ENCODE peak calls at places on chromosomes 2 and 18, in nine cellular contexts. One of them, this sample, is unnamed.

GRCh38 chr2:98551316-98551715 is 57.0 kb downstream of the COA5 start:
- DNase-seq in mesothelial cell of epicardium: no peak
- DNase-seq in sigmoid colon: no peak
- DNase-seq in colonic mucosa: no peak
- DNase-seq in GM06990: no peak
- DNase-seq in epithelial cell of esophagus: no peak
- DNase-seq in HCT116: no peak
- DNase-seq in AG09309: no peak
- DNase-seq in osteoblast: no peak
- DNase-seq in this sample: no peak

GRCh38 chr2:65046633-65047407 is 9.4 kb upstream of the CEP68 start:
- DNase-seq in AG09309: no peak
- DNase-seq in mesothelial cell of epicardium: no peak
- DNase-seq in colonic mucosa: no peak
- DNase-seq in GM06990: no peak
- DNase-seq in osteoblast: no peak
- DNase-seq in sigmoid colon: no peak
- DNase-seq in epithelial cell of esophagus: no peak
- DNase-seq in HCT116: no peak
- DNase-seq in this sample: no peak

GRCh38 chr2:49702740-49703139 is 548.4 kb upstream of the FSHR start:
- DNase-seq in colonic mucosa: no peak
- DNase-seq in sigmoid colon: no peak
- DNase-seq in mesothelial cell of epicardium: no peak
- DNase-seq in HCT116: no peak
- DNase-seq in AG09309: no peak
- DNase-seq in epithelial cell of esophagus: no peak
- DNase-seq in osteoblast: no peak
- DNase-seq in GM06990: no peak
- DNase-seq in this sample: no peak

GRCh38 chr2:236768393-236769140 is 198.9 kb downstream of the ACKR3 start:
- DNase-seq in sigmoid colon: no peak
- DNase-seq in HCT116: no peak
- DNase-seq in AG09309: no peak
- DNase-seq in colonic mucosa: no peak
- DNase-seq in epithelial cell of esophagus: no peak
- DNase-seq in GM06990: no peak
- DNase-seq in osteoblast: peak; percentile 91
- DNase-seq in mesothelial cell of epicardium: no peak
- DNase-seq in this sample: peak; percentile 82

GRCh38 chr2:152550386-152550785 is 166.9 kb downstream of the PRPF40A start:
- DNase-seq in colonic mucosa: no peak
- DNase-seq in mesothelial cell of epicardium: no peak
- DNase-seq in HCT116: no peak
- DNase-seq in epithelial cell of esophagus: no peak
- DNase-seq in osteoblast: no peak
- DNase-seq in GM06990: no peak
- DNase-seq in sigmoid colon: no peak
- DNase-seq in AG09309: no peak
- DNase-seq in this sample: no peak

GRCh38 chr2:114685102-114685501 is 242.7 kb downstream of the DPP10 start:
- DNase-seq in sigmoid colon: no peak
- DNase-seq in GM06990: no peak
- DNase-seq in HCT116: no peak
- DNase-seq in osteoblast: no peak
- DNase-seq in colonic mucosa: no peak
- DNase-seq in mesothelial cell of epicardium: no peak
- DNase-seq in epithelial cell of esophagus: no peak
- DNase-seq in AG09309: no peak
- DNase-seq in this sample: no peak

GRCh38 chr18:9860682-9861081 is 25.1 kb upstream of the TXNDC2 start:
- DNase-seq in mesothelial cell of epicardium: no peak
- DNase-seq in sigmoid colon: no peak
- DNase-seq in osteoblast: no peak
- DNase-seq in HCT116: no peak
- DNase-seq in GM06990: no peak
- DNase-seq in colonic mucosa: no peak
- DNase-seq in AG09309: no peak
- DNase-seq in epithelial cell of esophagus: no peak
- DNase-seq in this sample: no peak

GRCh38 chr18:34655131-34655530 is 55.0 kb upstream of the DTNA start:
- DNase-seq in mesothelial cell of epicardium: no peak
- DNase-seq in sigmoid colon: no peak
- DNase-seq in AG09309: no peak
- DNase-seq in HCT116: no peak
- DNase-seq in GM06990: no peak
- DNase-seq in epithelial cell of esophagus: no peak
- DNase-seq in osteoblast: no peak
- DNase-seq in colonic mucosa: no peak
- DNase-seq in this sample: no peak

GRCh38 chr18:3345452-3345851 is 83.5 kb downstream of the MYL12B start:
- DNase-seq in HCT116: no peak
- DNase-seq in osteoblast: no peak
- DNase-seq in epithelial cell of esophagus: peak; percentile 58
- DNase-seq in AG09309: no peak
- DNase-seq in sigmoid colon: no peak
- DNase-seq in mesothelial cell of epicardium: no peak
- DNase-seq in colonic mucosa: no peak
- DNase-seq in GM06990: no peak
- DNase-seq in this sample: no peak

GRCh38 chr2:42089340-42089925 is 41.6 kb downstream of the PKDCC start:
- DNase-seq in AG09309: no peak
- DNase-seq in sigmoid colon: peak; percentile 84
- DNase-seq in GM06990: peak; percentile 31
- DNase-seq in osteoblast: peak; percentile 87
- DNase-seq in colonic mucosa: peak; percentile 71
- DNase-seq in HCT116: peak; percentile 31
- DNase-seq in epithelial cell of esophagus: peak; percentile 79
- DNase-seq in mesothelial cell of epicardium: peak; percentile 53
- DNase-seq in this sample: no peak

GRCh38 chr2:33433279-33434235 is 42.9 kb upstream of the RASGRP3 start:
- DNase-seq in AG09309: no peak
- DNase-seq in epithelial cell of esophagus: no peak
- DNase-seq in HCT116: no peak
- DNase-seq in sigmoid colon: no peak
- DNase-seq in GM06990: no peak
- DNase-seq in colonic mucosa: no peak
- DNase-seq in mesothelial cell of epicardium: no peak
- DNase-seq in osteoblast: no peak
- DNase-seq in this sample: no peak

GRCh38 chr2:130374587-130375290 is 18.9 kb downstream of the PTPN18 start:
- DNase-seq in mesothelial cell of epicardium: no peak
- DNase-seq in GM06990: no peak
- DNase-seq in AG09309: no peak
- DNase-seq in osteoblast: peak; percentile 87
- DNase-seq in epithelial cell of esophagus: no peak
- DNase-seq in HCT116: no peak
- DNase-seq in sigmoid colon: peak; percentile 56
- DNase-seq in colonic mucosa: no peak
- DNase-seq in this sample: no peak

GRCh38 chr2:23492337-23492675 is 107.3 kb downstream of the KLHL29 start:
- DNase-seq in sigmoid colon: no peak
- DNase-seq in mesothelial cell of epicardium: no peak
- DNase-seq in osteoblast: no peak
- DNase-seq in epithelial cell of esophagus: no peak
- DNase-seq in AG09309: no peak
- DNase-seq in GM06990: no peak
- DNase-seq in colonic mucosa: no peak
- DNase-seq in HCT116: no peak
- DNase-seq in this sample: no peak

GRCh38 chr2:178513876-178514275 is 33.6 kb downstream of the PLEKHA3 start:
- DNase-seq in sigmoid colon: no peak
- DNase-seq in colonic mucosa: no peak
- DNase-seq in epithelial cell of esophagus: no peak
- DNase-seq in HCT116: no peak
- DNase-seq in mesothelial cell of epicardium: no peak
- DNase-seq in GM06990: no peak
- DNase-seq in osteoblast: no peak
- DNase-seq in AG09309: peak; percentile 7
- DNase-seq in this sample: no peak

GRCh38 chr18:67451952-67452351 is 64.6 kb downstream of the DSEL start:
- DNase-seq in GM06990: no peak
- DNase-seq in epithelial cell of esophagus: no peak
- DNase-seq in AG09309: no peak
- DNase-seq in HCT116: no peak
- DNase-seq in mesothelial cell of epicardium: no peak
- DNase-seq in colonic mucosa: no peak
- DNase-seq in sigmoid colon: no peak
- DNase-seq in osteoblast: no peak
- DNase-seq in this sample: no peak

GRCh38 chr2:70959851-70960832 is 18.3 kb upstream of the ANKRD53 start:
- DNase-seq in colonic mucosa: peak; percentile 14
- DNase-seq in sigmoid colon: no peak
- DNase-seq in AG09309: no peak
- DNase-seq in GM06990: no peak
- DNase-seq in mesothelial cell of epicardium: peak; percentile 30
- DNase-seq in epithelial cell of esophagus: no peak
- DNase-seq in HCT116: no peak
- DNase-seq in osteoblast: peak; percentile 21
- DNase-seq in this sample: no peak

GRCh38 chr2:235087812-235088607 is 136.2 kb downstream of the SH3BP4 start:
- DNase-seq in osteoblast: peak; percentile 68
- DNase-seq in AG09309: no peak
- DNase-seq in epithelial cell of esophagus: no peak
- DNase-seq in colonic mucosa: no peak
- DNase-seq in sigmoid colon: peak; percentile 79
- DNase-seq in GM06990: no peak
- DNase-seq in HCT116: no peak
- DNase-seq in mesothelial cell of epicardium: no peak
- DNase-seq in this sample: no peak
- TF ChIP-seq CTCF in osteoblast: no peak
- TF ChIP-seq CTCF in AG09309: no peak
- TF ChIP-seq CTCF in epithelial cell of esophagus: no peak
- TF ChIP-seq CTCF in colonic mucosa: no peak
- TF ChIP-seq CTCF in sigmoid colon: peak; percentile 25
- TF ChIP-seq CTCF in GM06990: no peak
- TF ChIP-seq CTCF in HCT116: no peak
- TF ChIP-seq CTCF in mesothelial cell of epicardium: no peak
- TF ChIP-seq CTCF in this sample: no peak

GRCh38 chr2:196640031-196640548 is 575 bp downstream of the CCDC150 start:
- DNase-seq in GM06990: no peak
- DNase-seq in osteoblast: peak; percentile 42
- DNase-seq in colonic mucosa: no peak
- DNase-seq in sigmoid colon: no peak
- DNase-seq in epithelial cell of esophagus: no peak
- DNase-seq in HCT116: no peak
- DNase-seq in mesothelial cell of epicardium: no peak
- DNase-seq in AG09309: no peak
- DNase-seq in this sample: no peak

GRCh38 chr2:196635156-196635555 is 4.4 kb upstream of the CCDC150 start:
- DNase-seq in osteoblast: peak; percentile 43
- DNase-seq in HCT116: no peak
- DNase-seq in GM06990: no peak
- DNase-seq in epithelial cell of esophagus: no peak
- DNase-seq in sigmoid colon: no peak
- DNase-seq in AG09309: no peak
- DNase-seq in colonic mucosa: no peak
- DNase-seq in mesothelial cell of epicardium: no peak
- DNase-seq in this sample: no peak

GRCh38 chr2:196638765-196639164 is 750 bp upstream of the CCDC150 start:
- DNase-seq in mesothelial cell of epicardium: no peak
- DNase-seq in colonic mucosa: peak; percentile 19
- DNase-seq in AG09309: no peak
- DNase-seq in osteoblast: no peak
- DNase-seq in GM06990: no peak
- DNase-seq in epithelial cell of esophagus: no peak
- DNase-seq in HCT116: no peak
- DNase-seq in sigmoid colon: no peak
- DNase-seq in this sample: no peak

GRCh38 chr2:196639180-196640030 is at the start of gene CCDC150:
- DNase-seq in osteoblast: peak; percentile 98
- DNase-seq in HCT116: peak; percentile 88
- DNase-seq in colonic mucosa: peak; percentile 95
- DNase-seq in mesothelial cell of epicardium: peak; percentile 95
- DNase-seq in sigmoid colon: peak; percentile 93
- DNase-seq in GM06990: peak; percentile 94
- DNase-seq in AG09309: peak; percentile 67
- DNase-seq in epithelial cell of esophagus: peak; percentile 95
- DNase-seq in this sample: peak; percentile 53
- TF ChIP-seq CTCF in osteoblast: peak; percentile 18
- TF ChIP-seq CTCF in HCT116: peak; percentile 15
- TF ChIP-seq CTCF in colonic mucosa: no peak
- TF ChIP-seq CTCF in mesothelial cell of epicardium: no peak
- TF ChIP-seq CTCF in sigmoid colon: no peak
- TF ChIP-seq CTCF in GM06990: no peak
- TF ChIP-seq CTCF in AG09309: peak; percentile 34
- TF ChIP-seq CTCF in epithelial cell of esophagus: peak; percentile 15
- TF ChIP-seq CTCF in this sample: peak; percentile 52

DNA sequence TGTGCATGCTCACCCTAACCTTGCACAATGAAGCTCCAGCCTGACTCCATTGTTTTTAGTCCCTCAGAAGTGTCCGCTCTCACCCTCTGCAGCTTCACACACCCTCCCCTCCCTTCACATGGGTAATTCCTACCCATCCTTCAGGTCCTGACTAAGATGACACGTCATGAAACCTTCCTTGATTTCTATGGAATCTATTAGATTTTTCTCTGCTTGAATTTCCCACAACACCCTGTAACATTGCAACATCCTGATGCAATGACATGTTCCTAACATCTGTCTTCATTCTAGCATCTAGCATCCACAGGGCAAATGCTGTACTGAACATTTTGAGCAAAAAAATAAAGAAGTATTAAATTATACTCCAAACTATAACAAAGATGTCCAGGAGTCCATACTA is 77.0 kb upstream of the PID1 start:
- DNase-seq in epithelial cell of esophagus: no peak
- DNase-seq in GM06990: no peak
- DNase-seq in AG09309: peak; percentile 66
- DNase-seq in HCT116: no peak
- DNase-seq in osteoblast: no peak
- DNase-seq in colonic mucosa: no peak
- DNase-seq in sigmoid colon: no peak
- DNase-seq in mesothelial cell of epicardium: no peak
- DNase-seq in this sample: no peak
- TF ChIP-seq CTCF in epithelial cell of esophagus: no peak
- TF ChIP-seq CTCF in GM06990: no peak
- TF ChIP-seq CTCF in AG09309: no peak
- TF ChIP-seq CTCF in HCT116: no peak
- TF ChIP-seq CTCF in osteoblast: no peak
- TF ChIP-seq CTCF in colonic mucosa: no peak
- TF ChIP-seq CTCF in sigmoid colon: no peak
- TF ChIP-seq CTCF in mesothelial cell of epicardium: no peak
- TF ChIP-seq CTCF in this sample: no peak

DNA sequence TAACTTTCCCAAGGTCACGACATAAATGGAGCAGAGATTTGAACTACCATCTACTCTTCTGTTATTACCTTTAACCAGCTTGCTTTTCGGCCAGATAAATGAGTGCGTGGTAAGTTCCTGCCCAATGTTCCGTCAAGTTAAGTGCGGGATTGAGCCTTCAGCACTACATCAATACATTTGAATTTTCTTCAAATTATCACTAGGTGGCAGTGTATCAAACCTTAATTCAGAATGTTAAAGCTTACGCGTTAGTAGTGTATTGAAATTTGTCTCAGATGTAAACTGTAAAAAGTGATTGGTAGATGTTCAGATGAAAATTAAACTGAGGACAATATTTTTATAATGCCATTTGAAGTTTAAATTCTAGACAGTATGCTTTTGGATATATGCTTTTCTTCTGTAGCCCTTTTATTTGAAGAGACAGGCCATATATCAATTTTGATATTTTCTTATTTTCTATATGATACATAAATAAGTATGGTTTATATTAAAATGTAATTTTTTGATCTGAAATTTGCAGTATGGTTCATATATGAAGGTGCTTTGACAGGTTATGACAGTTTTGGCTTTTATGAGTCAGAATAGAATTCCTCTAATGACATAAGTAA is 681.3 kb downstream of the ADCYAP1 start:
- DNase-seq in sigmoid colon: no peak
- DNase-seq in epithelial cell of esophagus: peak; percentile 49
- DNase-seq in HCT116: peak; percentile 32
- DNase-seq in colonic mucosa: no peak
- DNase-seq in osteoblast: peak; percentile 47
- DNase-seq in GM06990: no peak
- DNase-seq in AG09309: peak; percentile 2
- DNase-seq in mesothelial cell of epicardium: no peak
- DNase-seq in this sample: no peak
- TF ChIP-seq CTCF in sigmoid colon: peak; percentile 20
- TF ChIP-seq CTCF in epithelial cell of esophagus: peak; percentile 38
- TF ChIP-seq CTCF in HCT116: peak; percentile 62
- TF ChIP-seq CTCF in colonic mucosa: peak; percentile 42
- TF ChIP-seq CTCF in osteoblast: peak; percentile 48
- TF ChIP-seq CTCF in GM06990: peak; percentile 44
- TF ChIP-seq CTCF in AG09309: peak; percentile 27
- TF ChIP-seq CTCF in mesothelial cell of epicardium: peak; percentile 71
- TF ChIP-seq CTCF in this sample: peak; percentile 28

This sample was measured in AG04449.